ENCODE peak calls at places on chromosomes 5 and 9, in seven cellular contexts. U, H, K, P, X, Y and F are unnamed samples.

GRCh38 chr9:38315085-38315595 is 77.4 kb upstream of the ALDH1B1 start:
- DNase-seq in K (no peak), U (no peak), P (peak), X (no peak), H (peak), Y (peak), F (no peak)

GRCh38 chr5:33422191-33422590 is 18.6 kb upstream of the TARS1 start:
- DNase-seq in U (no peak), Y (no peak), H (no peak), P (no peak), X (no peak), K (no peak), F (no peak)

GRCh38 chr5:43045236-43045635 is 5.1 kb upstream of the ANXA2R start:
- DNase-seq in Y (no peak), K (no peak), H (no peak), U (no peak), X (no peak), P (no peak), F (no peak)

GRCh38 chr9:16816006-16816405 is 54.5 kb downstream of the BNC2 start:
- DNase-seq in K (peak), H (no peak), U (no peak), X (no peak), P (no peak), Y (peak), F (no peak)

GRCh38 chr9:75085640-75086039 is 2.3 kb downstream of the NMRK1 start:
- DNase-seq in H (no peak), K (no peak), X (no peak), Y (peak), P (no peak), U (no peak), F (no peak)

GRCh38 chr5:180669661-180670060 is 20.3 kb upstream of the FLT4 start:
- DNase-seq in U (no peak), H (no peak), Y (peak), K (no peak), P (no peak), X (no peak), F (no peak)

GRCh38 chr5:157574456-157575095 is 999 bp downstream of the ADAM19 start:
- DNase-seq in H (no peak), X (no peak), K (peak), P (no peak), Y (no peak), U (no peak), F (no peak)

GRCh38 chr5:115553082-115553481 is 8.5 kb upstream of the FEM1C start:
- DNase-seq in H (no peak), P (no peak), K (no peak), Y (no peak), X (no peak), U (no peak), F (no peak)

GRCh38 chr5:149466457-149466972 is 84.7 kb downstream of the CSNK1A1 start:
- DNase-seq in U (no peak), P (no peak), Y (peak), X (peak), H (no peak), K (peak), F (no peak)

GRCh38 chr5:6556089-6556801 is 76.6 kb downstream of the NSUN2 start:
- DNase-seq in K (peak), Y (no peak), H (peak), U (no peak), X (no peak), P (no peak), F (no peak)

GRCh38 chr9:25827626-25828025 is 149.4 kb upstream of the TUSC1 start:
- DNase-seq in K (no peak), Y (no peak), H (no peak), P (no peak), X (no peak), U (no peak), F (no peak)

GRCh38 chr5:58940446-58940845 is 357.6 kb downstream of the RAB3C start:
- DNase-seq in X (no peak), K (peak), Y (peak), U (no peak), P (no peak), H (no peak), F (no peak)

GRCh38 chr5:163104496-163104895 is 332.9 kb upstream of the CCNG1 start:
- DNase-seq in H (no peak), U (no peak), X (no peak), K (no peak), Y (peak), P (no peak), F (no peak)

GRCh38 chr5:125393416-125393815 is 647.0 kb upstream of the ZNF608 start:
- DNase-seq in U (no peak), P (no peak), Y (no peak), X (no peak), H (no peak), K (no peak), F (no peak)

GRCh38 chr9:127351182-127352166 is 45.5 kb upstream of the SLC2A8 start:
- DNase-seq in K (no peak), X (no peak), H (no peak), U (no peak), Y (peak), P (no peak), F (no peak)

GRCh38 chr5:88883566-88884434 is 816 bp upstream of the MEF2C start:
- DNase-seq in H (no peak), U (peak), Y (peak), K (peak), X (peak), P (peak), F (peak)

GRCh38 chr5:54090495-54091084 is 219.8 kb downstream of the ARL15 start:
- DNase-seq in Y (peak), K (peak), U (peak), H (no peak), P (no peak), X (peak), F (no peak)

GRCh38 chr5:55407059-55407684 is 99.4 kb downstream of the MTREX start:
- DNase-seq in Y (peak), U (peak), P (peak), H (no peak), X (peak), K (peak), F (no peak)

GRCh38 chr5:134437340-134438267 is 25.9 kb upstream of the CDKN2AIPNL start:
- DNase-seq in X (no peak), P (no peak), Y (no peak), U (no peak), K (no peak), H (no peak), F (no peak)

GRCh38 chr5:31232273-31232888 is 38.9 kb downstream of the CDH6 start:
- DNase-seq in X (peak), U (peak), Y (peak), K (peak), H (no peak), P (peak), F (no peak)

GRCh38 chr5:6328173-6328572 is 50.2 kb downstream of the MED10 start:
- DNase-seq in X (peak), U (no peak), H (no peak), P (no peak), K (peak), Y (no peak), F (peak)

GRCh38 chr9:89888677-89889076 is 283.9 kb downstream of the GADD45G start:
- DNase-seq in K (no peak), X (no peak), P (no peak), Y (no peak), U (no peak), H (no peak), F (no peak)

GRCh38 chr9:88737031-88737430 is 202.1 kb downstream of the NXNL2 start:
- DNase-seq in U (peak), H (no peak), Y (no peak), X (no peak), P (no peak), K (no peak), F (no peak)

GRCh38 chr9:8706998-8707397 is 907.4 kb upstream of the DMAC1 start:
- DNase-seq in X (no peak), U (no peak), H (no peak), Y (no peak), K (no peak), P (no peak), F (no peak)

GRCh38 chr5:52771343-52772039 is 16.2 kb upstream of the ITGA1 start:
- DNase-seq in P (no peak), Y (no peak), X (no peak), H (no peak), K (no peak), U (no peak), F (no peak)

GRCh38 chr5:133831506-133832224 is 136.8 kb downstream of the C5orf15 start:
- DNase-seq in P (no peak), Y (no peak), H (no peak), X (peak), U (no peak), K (no peak), F (no peak)

GRCh38 chr5:9543266-9543925 is 2.5 kb downstream of the SEMA5A start:
- DNase-seq in U (no peak), K (no peak), P (no peak), X (no peak), H (no peak), Y (no peak), F (no peak)

GRCh38 chr9:129141066-129142041 is 30.1 kb downstream of the PTPA start:
- DNase-seq in Y (no peak), H (no peak), U (peak), X (no peak), P (no peak), K (peak), F (peak)